ENCODE peak calls at places on chromosomes 12 and 14, in eight cellular contexts. One of them, this sample, is unnamed.
A peak's percentile ranks its signal among the peaks of the same experiment; 100 is the strongest.

GRCh38 chr14:23172096-23172495 is 11.4 kb downstream of the SLC7A8 start:
- DNase-seq in T-helper 1 cell: no peak
- DNase-seq in M059J: no peak
- DNase-seq in PC-3: no peak
- DNase-seq in ELR: no peak
- DNase-seq in activated naive CD4-positive, alpha-beta T cell: no peak
- DNase-seq in cardiac muscle cell: no peak
- DNase-seq in SK-MEL-5: no peak
- DNase-seq in this sample: no peak

GRCh38 chr12:120814203-120814902 is 88.7 kb downstream of the ACADS start:
- DNase-seq in T-helper 1 cell: no peak
- DNase-seq in M059J: no peak
- DNase-seq in PC-3: no peak
- DNase-seq in ELR: no peak
- DNase-seq in activated naive CD4-positive, alpha-beta T cell: no peak
- DNase-seq in cardiac muscle cell: no peak
- DNase-seq in SK-MEL-5: no peak
- DNase-seq in this sample: no peak

GRCh38 chr14:72462041-72462440 is 431.9 kb downstream of the DPF3 start:
- DNase-seq in T-helper 1 cell: no peak
- DNase-seq in M059J: no peak
- DNase-seq in PC-3: no peak
- DNase-seq in ELR: no peak
- DNase-seq in activated naive CD4-positive, alpha-beta T cell: no peak
- DNase-seq in cardiac muscle cell: no peak
- DNase-seq in SK-MEL-5: no peak
- DNase-seq in this sample: no peak

GRCh38 chr14:41146391-41146790 is 460.3 kb upstream of the LRFN5 start:
- DNase-seq in T-helper 1 cell: no peak
- DNase-seq in M059J: no peak
- DNase-seq in PC-3: no peak
- DNase-seq in ELR: no peak
- DNase-seq in activated naive CD4-positive, alpha-beta T cell: no peak
- DNase-seq in cardiac muscle cell: no peak
- DNase-seq in SK-MEL-5: no peak
- DNase-seq in this sample: no peak

GRCh38 chr14:52349731-52350130 is 35.6 kb downstream of the PTGER2 start:
- DNase-seq in T-helper 1 cell: peak; percentile 36
- DNase-seq in M059J: peak; percentile 64
- DNase-seq in PC-3: no peak
- DNase-seq in ELR: peak; percentile 51
- DNase-seq in activated naive CD4-positive, alpha-beta T cell: no peak
- DNase-seq in cardiac muscle cell: no peak
- DNase-seq in SK-MEL-5: no peak
- DNase-seq in this sample: no peak

GRCh38 chr12:26369588-26369987 is 174.2 kb downstream of the SSPN start:
- DNase-seq in T-helper 1 cell: no peak
- DNase-seq in M059J: peak; percentile 88
- DNase-seq in PC-3: peak; percentile 84
- DNase-seq in ELR: peak; percentile 91
- DNase-seq in activated naive CD4-positive, alpha-beta T cell: no peak
- DNase-seq in cardiac muscle cell: peak; percentile 76
- DNase-seq in SK-MEL-5: peak; percentile 27
- DNase-seq in this sample: no peak

GRCh38 chr14:100085451-100085850 is 20.2 kb downstream of the EVL start:
- DNase-seq in T-helper 1 cell: no peak
- DNase-seq in M059J: no peak
- DNase-seq in PC-3: no peak
- DNase-seq in ELR: no peak
- DNase-seq in activated naive CD4-positive, alpha-beta T cell: no peak
- DNase-seq in cardiac muscle cell: no peak
- DNase-seq in SK-MEL-5: no peak
- DNase-seq in this sample: no peak

GRCh38 chr12:4402996-4403395 is 23.5 kb upstream of the FGF23 start:
- DNase-seq in T-helper 1 cell: no peak
- DNase-seq in M059J: no peak
- DNase-seq in PC-3: no peak
- DNase-seq in ELR: no peak
- DNase-seq in activated naive CD4-positive, alpha-beta T cell: no peak
- DNase-seq in cardiac muscle cell: no peak
- DNase-seq in SK-MEL-5: no peak
- DNase-seq in this sample: no peak

GRCh38 chr14:93008381-93008780 is 85.4 kb downstream of the CHGA start:
- DNase-seq in T-helper 1 cell: no peak
- DNase-seq in M059J: peak; percentile 46
- DNase-seq in PC-3: peak; percentile 45
- DNase-seq in ELR: peak; percentile 21
- DNase-seq in activated naive CD4-positive, alpha-beta T cell: no peak
- DNase-seq in cardiac muscle cell: peak; percentile 63
- DNase-seq in SK-MEL-5: peak; percentile 48
- DNase-seq in this sample: no peak

GRCh38 chr12:107320929-107321618 is 227.7 kb upstream of the CRY1 start:
- DNase-seq in T-helper 1 cell: peak; percentile 88
- DNase-seq in M059J: peak; percentile 40
- DNase-seq in PC-3: peak; percentile 39
- DNase-seq in ELR: peak; percentile 49
- DNase-seq in activated naive CD4-positive, alpha-beta T cell: peak; percentile 74
- DNase-seq in cardiac muscle cell: peak; percentile 23
- DNase-seq in SK-MEL-5: no peak
- DNase-seq in this sample: peak; percentile 61

GRCh38 chr12:54958048-54958658 is 26.4 kb downstream of the TESPA1 start:
- DNase-seq in T-helper 1 cell: peak; percentile 63
- DNase-seq in M059J: peak; percentile 45
- DNase-seq in PC-3: peak; percentile 87
- DNase-seq in ELR: peak; percentile 68
- DNase-seq in activated naive CD4-positive, alpha-beta T cell: no peak
- DNase-seq in cardiac muscle cell: peak; percentile 83
- DNase-seq in SK-MEL-5: peak; percentile 81
- DNase-seq in this sample: peak; percentile 33

GRCh38 chr12:11482955-11483354 is 87.6 kb upstream of the PRB2 start:
- DNase-seq in T-helper 1 cell: no peak
- DNase-seq in M059J: peak; percentile 73
- DNase-seq in PC-3: peak; percentile 59
- DNase-seq in ELR: no peak
- DNase-seq in activated naive CD4-positive, alpha-beta T cell: no peak
- DNase-seq in cardiac muscle cell: no peak
- DNase-seq in SK-MEL-5: no peak
- DNase-seq in this sample: no peak

GRCh38 chr12:95216704-95217376 is 427 bp downstream of the FGD6 start:
- DNase-seq in T-helper 1 cell: peak; percentile 5
- DNase-seq in M059J: peak; percentile 42
- DNase-seq in PC-3: peak; percentile 64
- DNase-seq in ELR: no peak
- DNase-seq in activated naive CD4-positive, alpha-beta T cell: no peak
- DNase-seq in cardiac muscle cell: peak; percentile 24
- DNase-seq in SK-MEL-5: no peak
- DNase-seq in this sample: no peak

GRCh38 chr14:101122855-101123129 is 219.3 kb upstream of the RTL1 start:
- DNase-seq in T-helper 1 cell: no peak
- DNase-seq in M059J: no peak
- DNase-seq in PC-3: no peak
- DNase-seq in ELR: no peak
- DNase-seq in activated naive CD4-positive, alpha-beta T cell: no peak
- DNase-seq in cardiac muscle cell: no peak
- DNase-seq in SK-MEL-5: no peak
- DNase-seq in this sample: no peak

GRCh38 chr12:54479421-54479820 is 6.0 kb upstream of the GTSF1 start:
- DNase-seq in T-helper 1 cell: no peak
- DNase-seq in M059J: peak; percentile 67
- DNase-seq in PC-3: peak; percentile 9
- DNase-seq in ELR: peak; percentile 75
- DNase-seq in activated naive CD4-positive, alpha-beta T cell: no peak
- DNase-seq in cardiac muscle cell: peak; percentile 67
- DNase-seq in SK-MEL-5: no peak
- DNase-seq in this sample: no peak

GRCh38 chr12:124524231-124524925 is 43.0 kb downstream of the NCOR2 start:
- DNase-seq in T-helper 1 cell: no peak
- DNase-seq in M059J: peak; percentile 81
- DNase-seq in PC-3: peak; percentile 57
- DNase-seq in ELR: peak; percentile 68
- DNase-seq in activated naive CD4-positive, alpha-beta T cell: no peak
- DNase-seq in cardiac muscle cell: peak; percentile 81
- DNase-seq in SK-MEL-5: no peak
- DNase-seq in this sample: no peak

GRCh38 chr14:55212611-55213010 is 21.2 kb upstream of the DLGAP5 start:
- DNase-seq in T-helper 1 cell: no peak
- DNase-seq in M059J: no peak
- DNase-seq in PC-3: no peak
- DNase-seq in ELR: no peak
- DNase-seq in activated naive CD4-positive, alpha-beta T cell: no peak
- DNase-seq in cardiac muscle cell: no peak
- DNase-seq in SK-MEL-5: peak; percentile 96
- DNase-seq in this sample: no peak

GRCh38 chr14:90384543-90384911 is 12.3 kb upstream of the CALM1 start:
- DNase-seq in T-helper 1 cell: peak; percentile 65
- DNase-seq in M059J: no peak
- DNase-seq in PC-3: peak; percentile 59
- DNase-seq in ELR: no peak
- DNase-seq in activated naive CD4-positive, alpha-beta T cell: no peak
- DNase-seq in cardiac muscle cell: no peak
- DNase-seq in SK-MEL-5: no peak
- DNase-seq in this sample: no peak

GRCh38 chr12:55965941-55966407 is at the start of gene PMEL:
- DNase-seq in T-helper 1 cell: no peak
- DNase-seq in M059J: no peak
- DNase-seq in PC-3: no peak
- DNase-seq in ELR: no peak
- DNase-seq in activated naive CD4-positive, alpha-beta T cell: no peak
- DNase-seq in cardiac muscle cell: peak; percentile 11
- DNase-seq in SK-MEL-5: peak; percentile 96
- DNase-seq in this sample: peak; percentile 48

GRCh38 chr12:12671850-12672660 is 23.9 kb downstream of the GPR19 start:
- DNase-seq in T-helper 1 cell: no peak
- DNase-seq in M059J: peak; percentile 90
- DNase-seq in PC-3: peak; percentile 46
- DNase-seq in ELR: peak; percentile 84
- DNase-seq in activated naive CD4-positive, alpha-beta T cell: no peak
- DNase-seq in cardiac muscle cell: peak; percentile 10
- DNase-seq in SK-MEL-5: no peak
- DNase-seq in this sample: no peak

GRCh38 chr12:130115646-130116045 is 46.6 kb upstream of the FZD10 start:
- DNase-seq in T-helper 1 cell: no peak
- DNase-seq in M059J: no peak
- DNase-seq in PC-3: no peak
- DNase-seq in ELR: no peak
- DNase-seq in activated naive CD4-positive, alpha-beta T cell: no peak
- DNase-seq in cardiac muscle cell: no peak
- DNase-seq in SK-MEL-5: no peak
- DNase-seq in this sample: no peak

GRCh38 chr12:92063641-92064040 is 82.0 kb downstream of the BTG1 start:
- DNase-seq in T-helper 1 cell: no peak
- DNase-seq in M059J: peak; percentile 50
- DNase-seq in PC-3: peak; percentile 44
- DNase-seq in ELR: peak; percentile 71
- DNase-seq in activated naive CD4-positive, alpha-beta T cell: no peak
- DNase-seq in cardiac muscle cell: no peak
- DNase-seq in SK-MEL-5: no peak
- DNase-seq in this sample: no peak

GRCh38 chr14:37034410-37035285 is 137.8 kb downstream of the SLC25A21 start:
- DNase-seq in T-helper 1 cell: no peak
- DNase-seq in M059J: peak; percentile 54
- DNase-seq in PC-3: no peak
- DNase-seq in ELR: no peak
- DNase-seq in activated naive CD4-positive, alpha-beta T cell: no peak
- DNase-seq in cardiac muscle cell: no peak
- DNase-seq in SK-MEL-5: no peak
- DNase-seq in this sample: no peak

GRCh38 chr12:92234533-92234932 is 88.9 kb upstream of the BTG1 start:
- DNase-seq in T-helper 1 cell: no peak
- DNase-seq in M059J: no peak
- DNase-seq in PC-3: no peak
- DNase-seq in ELR: no peak
- DNase-seq in activated naive CD4-positive, alpha-beta T cell: no peak
- DNase-seq in cardiac muscle cell: no peak
- DNase-seq in SK-MEL-5: no peak
- DNase-seq in this sample: no peak

GRCh38 chr12:92735131-92735721 is 32.4 kb downstream of the PLEKHG7 start:
- DNase-seq in T-helper 1 cell: no peak
- DNase-seq in M059J: peak; percentile 92
- DNase-seq in PC-3: peak; percentile 69
- DNase-seq in ELR: peak; percentile 42
- DNase-seq in activated naive CD4-positive, alpha-beta T cell: no peak
- DNase-seq in cardiac muscle cell: peak; percentile 96
- DNase-seq in SK-MEL-5: no peak
- DNase-seq in this sample: no peak

GRCh38 chr12:25985296-25985992 is 27.0 kb downstream of the RASSF8 start:
- DNase-seq in T-helper 1 cell: no peak
- DNase-seq in M059J: no peak
- DNase-seq in PC-3: no peak
- DNase-seq in ELR: no peak
- DNase-seq in activated naive CD4-positive, alpha-beta T cell: no peak
- DNase-seq in cardiac muscle cell: no peak
- DNase-seq in SK-MEL-5: no peak
- DNase-seq in this sample: no peak

GRCh38 chr12:82870825-82871377 is 184.2 kb downstream of the TMTC2 start:
- DNase-seq in T-helper 1 cell: no peak
- DNase-seq in M059J: no peak
- DNase-seq in PC-3: no peak
- DNase-seq in ELR: no peak
- DNase-seq in activated naive CD4-positive, alpha-beta T cell: no peak
- DNase-seq in cardiac muscle cell: no peak
- DNase-seq in SK-MEL-5: no peak
- DNase-seq in this sample: no peak

GRCh38 chr12:58309806-58310205 is 368.4 kb downstream of the ATP23 start:
- DNase-seq in T-helper 1 cell: no peak
- DNase-seq in M059J: peak; percentile 27
- DNase-seq in PC-3: peak; percentile 43
- DNase-seq in ELR: no peak
- DNase-seq in activated naive CD4-positive, alpha-beta T cell: no peak
- DNase-seq in cardiac muscle cell: no peak
- DNase-seq in SK-MEL-5: no peak
- DNase-seq in this sample: no peak

GRCh38 chr14:104723651-104724406 is at the start of gene ADSS1:
- DNase-seq in T-helper 1 cell: peak; percentile 63
- DNase-seq in M059J: peak; percentile 29
- DNase-seq in PC-3: peak; percentile 51
- DNase-seq in ELR: peak; percentile 70
- DNase-seq in activated naive CD4-positive, alpha-beta T cell: peak; percentile 55
- DNase-seq in cardiac muscle cell: peak; percentile 55
- DNase-seq in SK-MEL-5: peak; percentile 54
- DNase-seq in this sample: peak; percentile 66

GRCh38 chr12:112967306-112967705 is 11.0 kb upstream of the OAS2 start:
- DNase-seq in T-helper 1 cell: no peak
- DNase-seq in M059J: no peak
- DNase-seq in PC-3: no peak
- DNase-seq in ELR: no peak
- DNase-seq in activated naive CD4-positive, alpha-beta T cell: no peak
- DNase-seq in cardiac muscle cell: no peak
- DNase-seq in SK-MEL-5: no peak
- DNase-seq in this sample: no peak

GRCh38 chr14:74038015-74038859 is 19.1 kb downstream of the BBOF1 start:
- DNase-seq in T-helper 1 cell: peak; percentile 56
- DNase-seq in M059J: peak; percentile 70
- DNase-seq in PC-3: peak; percentile 84
- DNase-seq in ELR: peak; percentile 68
- DNase-seq in activated naive CD4-positive, alpha-beta T cell: no peak
- DNase-seq in cardiac muscle cell: peak; percentile 69
- DNase-seq in SK-MEL-5: peak; percentile 75
- DNase-seq in this sample: no peak

GRCh38 chr12:92466391-92467305 is 236.1 kb upstream of the PLEKHG7 start:
- DNase-seq in T-helper 1 cell: no peak
- DNase-seq in M059J: no peak
- DNase-seq in PC-3: no peak
- DNase-seq in ELR: no peak
- DNase-seq in activated naive CD4-positive, alpha-beta T cell: no peak
- DNase-seq in cardiac muscle cell: no peak
- DNase-seq in SK-MEL-5: no peak
- DNase-seq in this sample: peak; percentile 15

GRCh38 chr12:1179128-1179527 is 188.1 kb downstream of the ERC1 start:
- DNase-seq in T-helper 1 cell: no peak
- DNase-seq in M059J: no peak
- DNase-seq in PC-3: no peak
- DNase-seq in ELR: no peak
- DNase-seq in activated naive CD4-positive, alpha-beta T cell: no peak
- DNase-seq in cardiac muscle cell: no peak
- DNase-seq in SK-MEL-5: no peak
- DNase-seq in this sample: no peak

GRCh38 chr12:62438098-62438692 is 28.4 kb upstream of the MON2 start:
- DNase-seq in T-helper 1 cell: peak; percentile 34
- DNase-seq in M059J: peak; percentile 55
- DNase-seq in PC-3: peak; percentile 75
- DNase-seq in ELR: peak; percentile 70
- DNase-seq in activated naive CD4-positive, alpha-beta T cell: peak; percentile 11
- DNase-seq in cardiac muscle cell: peak; percentile 76
- DNase-seq in SK-MEL-5: peak; percentile 71
- DNase-seq in this sample: peak; percentile 56